ENCODE peak calls at places on chromosome 4, in ten cellular contexts. V is Karpas-422; N is hypothalamus; F is stimulated activated CD8-positive, alpha-beta memory T cell treated with anti-CD3 and anti-CD28 coated beads, Interleukin-7, amount 100 ng/mL, for 1 hour; A is right lobe of liver; G is iPS-NIHi11; T is ELR; S is activated CD8-positive, alpha-beta memory T cell treated with anti-CD3 and anti-CD28 coated beads for 4 hours; Z is neuronal stem cell; M is NCI-H460. R is an unnamed sample.

GRCh38 chr4:80521438-80521837 is 185.9 kb downstream of the CFAP299 start:
- DNase-seq in V (no peak), N (no peak), F (no peak), A (no peak), G (no peak), T (no peak), S (no peak), Z (no peak), M (no peak), R (no peak)

GRCh38 chr4:10582966-10583365 is 101.6 kb downstream of the CLNK start:
- DNase-seq in V (no peak), N (no peak), F (no peak), A (no peak), G (no peak), T (no peak), S (no peak), Z (no peak), M (no peak), R (no peak)

GRCh38 chr4:6221851-6222760 is 21.8 kb upstream of the JAKMIP1 start:
- DNase-seq in V (no peak), N (peak; percentile 77), F (no peak), A (peak; percentile 40), G (peak; percentile 91), T (no peak), S (no peak), Z (peak; percentile 77), M (no peak), R (no peak)

GRCh38 chr4:4721636-4722035 is 137.8 kb upstream of the MSX1 start:
- DNase-seq in V (no peak), N (no peak), F (no peak), A (no peak), G (no peak), T (no peak), S (no peak), Z (no peak), M (no peak), R (no peak)

GRCh38 chr4:168631241-168632151 is 134.6 kb downstream of the PALLD start:
- DNase-seq in V (no peak), N (peak; percentile 51), F (no peak), A (peak; percentile 61), G (peak; percentile 81), T (peak; percentile 73), S (no peak), Z (peak; percentile 83), M (no peak), R (no peak)

GRCh38 chr4:163165217-163166017 is 1.3 kb downstream of the NAF1 start:
- DNase-seq in V (peak; percentile 70), N (no peak), F (no peak), A (no peak), G (no peak), T (peak; percentile 30), S (no peak), Z (no peak), M (no peak), R (no peak)

GRCh38 chr4:184756399-184756798 is 22.5 kb upstream of the CENPU start:
- DNase-seq in V (no peak), N (no peak), F (no peak), A (no peak), G (no peak), T (no peak), S (no peak), Z (no peak), M (no peak), R (no peak)

GRCh38 chr4:141711211-141711610 is 74.8 kb downstream of the IL15 start:
- DNase-seq in V (peak; percentile 44), N (no peak), F (no peak), A (no peak), G (no peak), T (peak; percentile 56), S (no peak), Z (no peak), M (peak; percentile 1), R (no peak)

GRCh38 chr4:183765121-183765990 is 106.3 kb downstream of the TRAPPC11 start:
- DNase-seq in V (no peak), N (no peak), F (no peak), A (no peak), G (peak; percentile 55), T (no peak), S (no peak), Z (no peak), M (no peak), R (no peak)

GRCh38 chr4:123503698-123504389 is 107.2 kb downstream of the SPRY1 start:
- DNase-seq in V (no peak), N (no peak), F (no peak), A (no peak), G (no peak), T (no peak), S (no peak), Z (no peak), M (no peak), R (no peak)

GRCh38 chr4:79014230-79014629 is 75.0 kb upstream of the PAQR3 start:
- DNase-seq in V (no peak), N (no peak), F (no peak), A (no peak), G (no peak), T (no peak), S (no peak), Z (no peak), M (no peak), R (no peak)

GRCh38 chr4:47882228-47882627 is 32.2 kb downstream of the NFXL1 start:
- DNase-seq in V (no peak), N (no peak), F (no peak), A (no peak), G (no peak), T (peak; percentile 7), S (no peak), Z (no peak), M (no peak), R (no peak)

GRCh38 chr4:140037353-140038030 is 116.5 kb downstream of the MAML3 start:
- DNase-seq in V (no peak), N (no peak), F (no peak), A (no peak), G (no peak), T (peak; percentile 90), S (no peak), Z (no peak), M (peak; percentile 70), R (no peak)

GRCh38 chr4:3369781-3370660 is 71.7 kb upstream of the HGFAC start:
- DNase-seq in V (no peak), N (peak; percentile 27), F (no peak), A (peak; percentile 74), G (peak; percentile 68), T (peak; percentile 90), S (no peak), Z (peak; percentile 62), M (no peak), R (peak; percentile 25)

GRCh38 chr4:10554694-10555093 is 97.5 kb upstream of the ZNF518B start:
- DNase-seq in V (peak; percentile 81), N (peak; percentile 43), F (peak; percentile 3), A (peak; percentile 48), G (peak; percentile 49), T (peak; percentile 58), S (no peak), Z (peak; percentile 70), M (peak; percentile 45), R (peak; percentile 57)

GRCh38 chr4:48340276-48340904 is 939 bp upstream of the SLAIN2 start:
- DNase-seq in V (peak; percentile 53), N (no peak), F (no peak), A (no peak), G (peak; percentile 26), T (peak; percentile 82), S (no peak), Z (peak; percentile 40), M (no peak), R (no peak)

GRCh38 chr4:3452376-3452775 is 10.6 kb downstream of the HGFAC start:
- DNase-seq in V (no peak), N (no peak), F (no peak), A (no peak), G (no peak), T (peak; percentile 46), S (no peak), Z (no peak), M (no peak), R (no peak)

GRCh38 chr4:1244081-1244977 is 4.6 kb downstream of the CTBP1 start:
- DNase-seq in V (no peak), N (no peak), F (no peak), A (peak; percentile 73), G (no peak), T (no peak), S (no peak), Z (no peak), M (no peak), R (no peak)